ENCODE peak calls at places on chromosomes 3 and 15, in four cellular contexts. U, C, N and J are unnamed samples.

GRCh38 chr3:72625616-72626337 is 222.5 kb downstream of the SHQ1 start:
- DNase-seq in N (peak), C (no peak), U (no peak), J (no peak)

GRCh38 chr15:25173241-25174028 is 218.6 kb downstream of the SNRPN start:
- DNase-seq in N (no peak), U (no peak), C (no peak), J (no peak)

GRCh38 chr3:15116032-15116653 is 17.2 kb upstream of the RBSN start:
- DNase-seq in U (no peak), N (no peak), C (no peak), J (no peak)

GRCh38 chr3:27360113-27361078 is 8.8 kb downstream of the NEK10 start:
- DNase-seq in C (no peak), N (peak), U (no peak), J (no peak)

GRCh38 chr3:157501863-157502262 is 1.4 kb downstream of the VEPH1 start:
- DNase-seq in C (no peak), U (no peak), N (no peak), J (peak)

GRCh38 chr15:68550498-68551295 is 28.1 kb upstream of the CORO2B start:
- DNase-seq in U (no peak), C (peak), N (peak), J (peak)

GRCh38 chr15:41971089-41971892 is 1.1 kb downstream of the EHD4 start:
- DNase-seq in C (peak), N (peak), U (peak), J (peak)

GRCh38 chr3:129612350-129613204 is 6.1 kb upstream of the PLXND1 start:
- DNase-seq in C (no peak), N (peak), U (no peak), J (no peak)

GRCh38 chr3:175732053-175732452 is 872.9 kb downstream of the NAALADL2 start:
- DNase-seq in U (no peak), N (no peak), C (no peak), J (no peak)

GRCh38 chr3:169239756-169240155 is 423.8 kb downstream of the MECOM start:
- DNase-seq in U (no peak), N (no peak), C (no peak), J (no peak)

GRCh38 chr3:148790841-148791240 is 36.8 kb upstream of the CPB1 start:
- DNase-seq in N (no peak), C (no peak), U (no peak), J (no peak)

GRCh38 chr3:155744626-155745324 is at the start of gene PLCH1:
- DNase-seq in C (peak), U (no peak), N (peak), J (peak)

GRCh38 chr15:58443291-58443690 is 11.5 kb downstream of the LIPC start:
- DNase-seq in N (no peak), U (no peak), C (no peak), J (no peak)

GRCh38 chr3:159837725-159838124 is 150.9 kb upstream of the IL12A start:
- DNase-seq in U (no peak), C (no peak), N (no peak), J (no peak)

GRCh38 chr15:37616215-37616614 is 318.2 kb upstream of the TMCO5A start:
- DNase-seq in C (no peak), U (no peak), N (no peak), J (no peak)

GRCh38 chr3:114809668-114810413 is 337.2 kb downstream of the ZBTB20 start:
- DNase-seq in C (no peak), U (peak), N (peak), J (no peak)

GRCh38 chr3:40920041-40920440 is 279.3 kb upstream of the CTNNB1 start:
- DNase-seq in N (no peak), C (no peak), U (peak), J (no peak)

GRCh38 chr3:75396316-75396802 is 267.8 kb upstream of the FRG2C start:
- DNase-seq in U (no peak), N (no peak), C (no peak), J (no peak)

GRCh38 chr15:78987891-78988360 is 43.1 kb upstream of the CTSH start:
- DNase-seq in U (no peak), C (no peak), N (no peak), J (no peak)

GRCh38 chr3:152235709-152236298 is 32.9 kb upstream of the MBNL1 start:
- DNase-seq in U (no peak), C (peak), N (peak), J (no peak)

GRCh38 chr3:172098698-172099494 is 59.5 kb downstream of the FNDC3B start:
- DNase-seq in U (no peak), N (peak), C (no peak), J (peak)

GRCh38 chr3:151906751-151907150 is 33.3 kb downstream of the SUCNR1 start:
- DNase-seq in N (no peak), C (no peak), U (no peak), J (no peak)

GRCh38 chr3:142215111-142215510 is 10.3 kb downstream of the GK5 start:
- DNase-seq in U (no peak), C (no peak), N (no peak), J (no peak)

GRCh38 chr15:83166830-83167229 is 40.8 kb downstream of the HDGFL3 start:
- DNase-seq in U (no peak), C (no peak), N (no peak), J (no peak)

GRCh38 chr15:93029613-93030429 is 59.2 kb downstream of the RGMA start:
- DNase-seq in U (no peak), C (no peak), N (no peak), J (no peak)

GRCh38 chr15:25056484-25057429 is 102.0 kb downstream of the SNRPN start:
- DNase-seq in C (peak), N (no peak), U (no peak), J (peak)

GRCh38 chr15:63016234-63016633 is 26.3 kb upstream of the TPM1 start:
- DNase-seq in U (no peak), C (no peak), N (no peak), J (no peak)

GRCh38 chr3:62940763-62941632 is 65.8 kb upstream of the CADPS start:
- DNase-seq in C (no peak), N (no peak), U (no peak), J (no peak)

GRCh38 chr3:142647856-142648255 is 51.7 kb downstream of the PLS1 start:
- DNase-seq in C (no peak), U (no peak), N (peak), J (no peak)

GRCh38 chr3:50749822-50750221 is 75.1 kb downstream of the DOCK3 start:
- DNase-seq in C (no peak), N (no peak), U (no peak), J (peak)

GRCh38 chr15:81768773-81769172 is 277.0 kb downstream of the MEX3B start:
- DNase-seq in C (no peak), U (no peak), N (no peak), J (no peak)
- TF ChIP-seq CBFB in C (no peak), U (no peak), N (no peak), J (no peak)

GRCh38 chr3:87900061-87900460 is 158.7 kb downstream of the CGGBP1 start:
- DNase-seq in C (no peak), U (no peak), N (no peak), J (no peak)
- TF ChIP-seq CTCF in C (no peak), U (peak), N (no peak), J (no peak)

GRCh38 chr3:196454935-196455334 is 22.7 kb upstream of the UBXN7 start:
- DNase-seq in U (no peak), N (no peak), C (no peak), J (no peak)
- TF ChIP-seq CBFB in U (no peak), N (no peak), C (no peak), J (no peak)

GRCh38 chr3:57112206-57112605 is 51.7 kb downstream of the SPATA12 start:
- DNase-seq in C (peak), N (peak), U (no peak), J (peak)
- TF ChIP-seq CTCF in C (peak), N (peak), U (peak), J (no peak)

GRCh38 chr3:127572735-127573134 is 17.8 kb downstream of the TPRA1 start:
- DNase-seq in N (no peak), C (no peak), U (no peak), J (no peak)

GRCh38 chr3:127573401-127573800 is 17.1 kb downstream of the TPRA1 start:
- DNase-seq in N (no peak), U (no peak), C (no peak), J (no peak)

GRCh38 chr3:127572186-127572585 is 18.3 kb downstream of the TPRA1 start:
- DNase-seq in N (no peak), C (no peak), U (no peak), J (no peak)

GRCh38 chr3:127574880-127575878 is 15.4 kb downstream of the TPRA1 start:
- DNase-seq in N (peak), U (peak), C (peak), J (peak)

GRCh38 chr3:127573916-127574315 is 16.6 kb downstream of the TPRA1 start:
- DNase-seq in N (no peak), C (peak), U (no peak), J (no peak)
- TF ChIP-seq CBFB in N (no peak), C (no peak), U (no peak), J (no peak)